ENCODE peak calls at places on chromosomes 3 and 15, in five cellular contexts. A, T, Y, J and W are unnamed samples.
A peak's percentile ranks its signal among the peaks of the same experiment; 100 is the strongest.

GRCh38 chr3:5013021-5013906 is 34.0 kb downstream of the BHLHE40 start:
- DNase-seq in J (peak; percentile 65), Y (no peak), T (peak; percentile 49), A (no peak), W (no peak)

GRCh38 chr3:197306374-197307086 is 8.1 kb upstream of the DLG1 start:
- DNase-seq in A (no peak), J (no peak), Y (no peak), T (peak; percentile 94), W (no peak)

GRCh38 chr3:59133350-59133749 is 83.5 kb upstream of the CFAP20DC start:
- DNase-seq in J (no peak), T (peak; percentile 69), A (no peak), Y (no peak), W (no peak)

GRCh38 chr3:102664126-102664525 is 229.3 kb downstream of the ZPLD1 start:
- DNase-seq in J (no peak), Y (no peak), T (no peak), A (no peak), W (no peak)

GRCh38 chr3:94317054-94317453 is 254.2 kb downstream of the NSUN3 start:
- DNase-seq in Y (no peak), J (no peak), T (no peak), A (no peak), W (no peak)

GRCh38 chr15:28086175-28086703 is 12.9 kb downstream of the OCA2 start:
- DNase-seq in T (peak; percentile 67), J (no peak), Y (peak; percentile 53), A (no peak), W (no peak)

GRCh38 chr3:165201964-165202363 is 5.8 kb upstream of the SLITRK3 start:
- DNase-seq in Y (no peak), A (no peak), T (no peak), J (no peak), W (no peak)

GRCh38 chr3:15368561-15369135 is 36.3 kb upstream of the SH3BP5 start:
- DNase-seq in Y (no peak), A (no peak), J (no peak), T (no peak), W (no peak)

GRCh38 chr15:95298729-95299128 is 1031.8 kb upstream of the NR2F2 start:
- DNase-seq in T (no peak), J (no peak), Y (no peak), A (no peak), W (no peak)

GRCh38 chr15:69056365-69056764 is 41.9 kb downstream of the NOX5 start:
- DNase-seq in Y (no peak), J (no peak), T (no peak), A (no peak), W (no peak)

GRCh38 chr3:120838441-120839091 is 69.4 kb upstream of the STXBP5L start:
- DNase-seq in Y (no peak), J (no peak), T (no peak), A (no peak), W (no peak)

GRCh38 chr3:126982522-126983175 is at the start of gene PLXNA1:
- DNase-seq in T (peak; percentile 81), Y (peak; percentile 93), A (peak; percentile 87), J (peak; percentile 75), W (peak; percentile 94)

GRCh38 chr3:112132975-112133448 is at the start of gene GCSAM:
- DNase-seq in A (no peak), T (no peak), Y (peak; percentile 64), J (peak; percentile 65), W (no peak)